ENCODE peak calls at places on chromosome 18, in ten cellular contexts. L, Y, Q, M, K, U, R, A, P and I are unnamed samples.

GRCh38 chr18:61541673-61542072 is 208.4 kb downstream of the CDH20 start:
- DNase-seq in A (no peak), R (no peak), M (no peak), Y (no peak), P (no peak), U (no peak), L (no peak), K (no peak), Q (no peak), I (no peak)

GRCh38 chr18:79855147-79855910 is 57.6 kb downstream of the KCNG2 start:
- DNase-seq in L (no peak), Y (no peak), M (no peak), R (no peak), A (peak), Q (peak), K (no peak), P (no peak), U (no peak), I (no peak)

GRCh38 chr18:46273861-46274260 is 169.7 kb downstream of the HAUS1 start:
- DNase-seq in Y (no peak), R (no peak), Q (no peak), U (no peak), K (no peak), M (no peak), A (no peak), L (peak), P (no peak), I (no peak)

GRCh38 chr18:42048150-42048549 is 93.1 kb downstream of the PIK3C3 start:
- DNase-seq in K (peak), U (no peak), R (no peak), Q (no peak), A (no peak), M (peak), L (peak), P (no peak), Y (no peak), I (no peak)

GRCh38 chr18:50115095-50115494 is 79.9 kb downstream of the MYO5B start:
- DNase-seq in K (peak), Q (no peak), R (no peak), L (no peak), Y (no peak), P (no peak), M (no peak), U (no peak), A (no peak), I (no peak)

GRCh38 chr18:9094307-9095226 is 7.9 kb upstream of the NDUFV2 start:
- DNase-seq in M (peak), P (no peak), R (no peak), Y (no peak), L (no peak), Q (no peak), U (no peak), K (peak), A (no peak), I (no peak)

GRCh38 chr18:43314931-43315330 is 37.6 kb upstream of the SYT4 start:
- DNase-seq in L (peak), R (no peak), M (no peak), P (no peak), U (no peak), K (peak), A (no peak), Y (no peak), Q (no peak), I (no peak)

GRCh38 chr18:36843784-36844183 is 14.9 kb downstream of the KIAA1328 start:
- DNase-seq in P (no peak), M (no peak), Q (no peak), K (peak), R (no peak), L (no peak), Y (no peak), U (no peak), A (no peak), I (no peak)

GRCh38 chr18:3624818-3625716 is 175.1 kb downstream of the TGIF1 start:
- DNase-seq in A (peak), Y (no peak), R (no peak), P (peak), K (peak), L (peak), Q (peak), M (peak), U (no peak), I (peak)

GRCh38 chr18:39752351-39752750 is 2186.8 kb upstream of the CELF4 start:
- DNase-seq in L (no peak), R (no peak), A (no peak), M (no peak), P (no peak), Q (no peak), U (no peak), K (no peak), Y (no peak), I (no peak)

GRCh38 chr18:58190842-58191530 is 147.0 kb downstream of the NEDD4L start:
- DNase-seq in K (no peak), L (no peak), A (no peak), P (no peak), M (no peak), R (no peak), Y (no peak), Q (peak), U (no peak), I (no peak)

GRCh38 chr18:56639094-56639361 is 636 bp upstream of the TXNL1 start:
- DNase-seq in L (no peak), Y (no peak), K (no peak), U (no peak), M (peak), R (no peak), Q (no peak), P (no peak), A (no peak), I (peak)

GRCh38 chr18:31634331-31634713 is 42.6 kb downstream of the TTR start:
- DNase-seq in U (no peak), Q (no peak), M (no peak), Y (no peak), P (no peak), L (no peak), R (no peak), K (no peak), A (peak), I (no peak)

GRCh38 chr18:61502472-61502871 is 169.2 kb downstream of the CDH20 start:
- DNase-seq in L (peak), K (peak), Q (peak), Y (peak), A (no peak), R (peak), P (no peak), M (peak), U (no peak), I (no peak)

GRCh38 chr18:57004366-57005121 is 142.3 kb upstream of the BOD1L2 start:
- DNase-seq in Y (no peak), L (no peak), A (no peak), U (no peak), K (peak), P (no peak), M (no peak), R (no peak), Q (no peak), I (no peak)

GRCh38 chr18:12031836-12032235 is 50.5 kb downstream of the IMPA2 start:
- DNase-seq in A (no peak), Y (no peak), R (peak), M (no peak), K (peak), U (no peak), L (no peak), Q (peak), P (no peak), I (no peak)

GRCh38 chr18:79629249-79629558 is 50.4 kb upstream of the CTDP1 start:
- DNase-seq in P (no peak), Q (peak), K (no peak), Y (no peak), M (no peak), L (no peak), A (no peak), R (no peak), U (no peak), I (no peak)

GRCh38 chr18:37598966-37599896 is 33.6 kb upstream of the CELF4 start:
- DNase-seq in R (no peak), P (no peak), L (no peak), U (no peak), K (no peak), A (no peak), Q (no peak), M (no peak), Y (no peak), I (no peak)

GRCh38 chr18:74951165-74951760 is 257.7 kb downstream of the PTGR3 start:
- DNase-seq in R (peak), Y (peak), K (peak), M (peak), A (no peak), L (no peak), P (peak), U (no peak), Q (no peak), I (peak)

GRCh38 chr18:59423251-59423650 is 64.2 kb upstream of the LMAN1 start:
- DNase-seq in L (no peak), A (no peak), U (no peak), R (no peak), M (no peak), P (no peak), Q (no peak), K (peak), Y (no peak), I (no peak)

GRCh38 chr18:2824865-2825264 is 21.9 kb upstream of the EMILIN2 start:
- DNase-seq in K (no peak), P (no peak), R (no peak), A (no peak), Y (no peak), U (no peak), Q (no peak), M (no peak), L (no peak), I (no peak)

GRCh38 chr18:45285251-45285650 is 330.0 kb upstream of the SLC14A2 start:
- DNase-seq in Y (no peak), K (no peak), P (no peak), M (no peak), Q (no peak), U (no peak), R (no peak), L (no peak), A (no peak), I (no peak)